ENCODE peak calls at places on chromosomes 2 and 18, in four cellular contexts. Y is ascending aorta, Q is right cardiac atrium, O is HCT116. T is an unnamed sample.

GRCh38 chr18:37566479-37567060 is 972 bp upstream of the CELF4 start:
- DNase-seq in Y (no peak), Q (no peak), O (no peak), T (no peak)

GRCh38 chr2:180015951-180016709 is 9.0 kb upstream of the CWC22 start:
- DNase-seq in Y (no peak), Q (no peak), O (no peak), T (no peak)

GRCh38 chr2:177598321-177598922 is 205.8 kb downstream of the AGPS start:
- DNase-seq in Y (no peak), Q (peak; percentile 72), O (no peak), T (peak; percentile 80)

GRCh38 chr2:195437521-195437920 is 219.5 kb upstream of the SLC39A10 start:
- DNase-seq in Y (no peak), Q (no peak), O (no peak), T (no peak)

GRCh38 chr2:32008811-32009478 is 1.9 kb downstream of the MEMO1 start:
- DNase-seq in Y (no peak), Q (no peak), O (no peak), T (peak; percentile 38)

GRCh38 chr2:181741756-181742155 is 61.4 kb upstream of the NEUROD1 start:
- DNase-seq in Y (no peak), Q (no peak), O (no peak), T (no peak)

GRCh38 chr2:98459776-98460175 is 15.1 kb downstream of the INPP4A start:
- DNase-seq in Y (no peak), Q (no peak), O (no peak), T (no peak)

GRCh38 chr2:75641587-75641986 is 5.0 kb upstream of the MRPL19 start:
- DNase-seq in Y (no peak), Q (no peak), O (no peak), T (peak; percentile 59)

GRCh38 chr2:88283886-88284511 is 113.9 kb downstream of the THNSL2 start:
- DNase-seq in Y (no peak), Q (no peak), O (no peak), T (no peak)

GRCh38 chr2:188291617-188292445 is at the start of gene GULP1:
- DNase-seq in Y (peak; percentile 12), Q (peak; percentile 91), O (no peak), T (peak; percentile 76)

GRCh38 chr2:178506524-178506923 is 26.3 kb downstream of the PLEKHA3 start:
- DNase-seq in Y (no peak), Q (no peak), O (no peak), T (no peak)

GRCh38 chr18:49340446-49340845 is 120.0 kb downstream of the DYM start:
- DNase-seq in Y (no peak), Q (no peak), O (no peak), T (no peak)

GRCh38 chr2:145286716-145287115 is 766.8 kb upstream of the ZEB2 start:
- DNase-seq in Y (no peak), Q (no peak), O (no peak), T (peak; percentile 2)

GRCh38 chr2:157559061-157559460 is 69.6 kb downstream of the ACVR1C start:
- DNase-seq in Y (no peak), Q (no peak), O (no peak), T (no peak)

GRCh38 chr2:137675584-137676327 is 288.5 kb upstream of the HNMT start:
- DNase-seq in Y (no peak), Q (no peak), O (no peak), T (no peak)

GRCh38 chr2:26099933-26100332 is 66.0 kb downstream of the RAB10 start:
- DNase-seq in Y (no peak), Q (no peak), O (no peak), T (peak; percentile 3)

GRCh38 chr18:2824865-2825264 is 21.9 kb upstream of the EMILIN2 start:
- DNase-seq in Y (no peak), Q (no peak), O (no peak), T (no peak)

DNA sequence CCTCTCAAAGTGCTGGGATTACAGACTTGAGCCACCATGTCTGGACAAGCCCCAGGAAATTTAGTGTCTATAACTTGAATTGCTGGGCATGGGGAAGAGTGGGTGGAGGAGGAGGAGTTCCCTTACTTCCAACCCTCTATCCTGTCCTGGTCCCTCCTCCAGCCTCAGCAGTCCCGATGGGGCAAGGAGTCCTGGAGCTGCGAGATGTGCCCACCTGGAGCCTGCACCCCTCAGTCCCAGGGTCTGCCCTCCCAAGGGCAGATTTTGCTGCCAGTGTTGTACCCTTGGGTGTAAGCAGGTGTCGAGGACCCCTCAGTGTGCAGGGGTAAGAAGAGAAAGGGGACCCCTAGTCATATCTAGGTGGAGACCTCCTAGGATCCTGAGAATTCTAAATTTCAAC is 2.8 kb downstream of the VAMP8 start:
- DNase-seq in Y (no peak), Q (no peak), O (no peak), T (no peak)
- H3K4me3 ChIP-seq in Y (no peak overlapping the region), Q (no peak overlapping the region), O (no peak overlapping the region), T (no peak overlapping the region)

GRCh38 chr2:73968357-73968937 is 16.3 kb upstream of the TET3 start:
- DNase-seq in Y (no peak), Q (no peak), O (no peak), T (no peak)
- H3K4me1 ChIP-seq in Y (peaks cover 8% of the 10 kb centered on the region), Q (peaks cover 9% of the 10 kb centered on the region), O (no peaks in the 10 kb centered on the region), T (no peaks in the 10 kb centered on the region)

DNA sequence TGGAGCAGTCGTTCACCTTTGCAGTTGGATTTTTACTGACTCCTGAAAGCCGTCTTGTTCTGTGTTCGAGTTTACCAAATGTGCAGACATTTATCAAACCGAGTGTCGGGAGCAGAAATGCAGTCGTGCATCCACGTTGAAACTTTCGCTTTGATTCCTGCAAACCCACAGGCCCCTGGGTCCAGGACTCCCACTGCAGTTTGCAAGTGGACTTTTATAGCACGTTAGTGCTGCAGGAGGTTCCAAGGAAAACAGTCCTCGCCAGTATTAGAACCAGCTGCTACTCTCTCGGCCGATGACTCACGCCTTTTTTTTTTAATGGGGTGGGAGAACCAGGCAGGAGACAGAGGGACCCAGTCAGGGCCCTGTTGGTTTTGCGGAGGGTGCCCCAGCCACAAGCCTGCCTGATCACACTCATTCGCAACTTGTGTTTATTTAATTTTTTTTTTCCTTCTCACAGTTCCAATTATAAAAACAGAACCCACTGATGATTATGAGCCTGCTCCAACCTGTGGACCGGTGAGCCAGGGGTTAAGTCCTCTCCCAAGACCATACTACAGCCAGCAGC is 90.1 kb downstream of the NFATC1 start:
- DNase-seq in Y (no peak), Q (peak; percentile 60), O (no peak), T (peak; percentile 88)
- H3K4me3 ChIP-seq in Y (peak overlapping the region; percentile 47), Q (no peak overlapping the region), O (no peak overlapping the region), T (no peak overlapping the region)

DNA sequence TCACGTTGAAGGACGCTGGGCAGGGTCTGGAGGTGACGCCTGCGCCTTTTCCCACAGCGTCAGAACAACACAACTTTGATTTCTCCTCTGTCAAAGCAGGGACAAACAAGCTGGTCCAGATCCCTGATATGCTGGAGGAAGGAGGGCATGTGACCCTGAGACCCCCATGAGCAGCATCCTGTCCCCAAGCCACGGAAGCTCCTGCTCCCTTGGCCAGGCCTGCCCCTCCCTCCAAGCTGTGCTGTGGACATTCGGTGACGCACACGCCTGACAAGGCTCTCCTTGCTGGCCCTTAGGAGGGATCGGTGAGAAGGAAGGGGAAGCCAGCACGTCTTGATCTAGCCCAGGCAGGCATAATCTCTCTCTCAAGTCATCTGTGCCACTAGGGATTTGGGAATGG is 11.3 kb downstream of the MLPH start:
- DNase-seq in Y (no peak), Q (no peak), O (no peak), T (no peak)
- H3K4me1 ChIP-seq in Y (no peaks in the 10 kb centered on the region), Q (no peaks in the 10 kb centered on the region), O (peaks cover 72% of the 10 kb centered on the region), T (no peaks in the 10 kb centered on the region)

DNA sequence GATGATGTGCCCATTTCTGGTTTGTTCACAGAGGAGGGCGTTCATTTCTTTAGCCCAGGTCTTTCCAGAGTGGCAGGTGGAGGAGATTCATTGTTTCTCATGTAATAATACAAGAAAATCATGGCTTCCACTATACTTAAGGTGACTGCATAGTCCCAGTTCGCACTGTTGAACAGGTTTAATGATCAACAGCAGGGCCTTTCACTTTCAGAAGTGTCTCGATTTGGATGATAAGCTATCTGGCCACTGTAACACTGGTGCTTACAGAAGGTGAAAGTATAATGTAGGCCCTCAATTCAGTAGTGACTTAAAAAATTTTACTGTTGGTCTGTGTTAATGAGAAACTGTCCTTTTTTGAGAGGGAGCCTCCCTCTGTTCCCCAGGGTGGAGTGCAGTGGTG is 1.4 kb downstream of the RMC1 start:
- DNase-seq in Y (no peak), Q (no peak), O (no peak), T (no peak)
- H3K4me3 ChIP-seq in Y (peak overlapping the region; percentile 98), Q (peak overlapping the region; percentile 87), O (peak overlapping the region; percentile 79), T (no peak overlapping the region)

GRCh38 chr2:226758886-226759660 is 40.5 kb downstream of the IRS1 start:
- DNase-seq in Y (no peak), Q (no peak), O (peak; percentile 48), T (peak; percentile 66)
- H3K4me1 ChIP-seq in Y (peaks cover 7% of the 10 kb centered on the region), Q (peaks cover 5% of the 10 kb centered on the region), O (peaks cover 100% of the 10 kb centered on the region), T (peaks cover 33% of the 10 kb centered on the region)

DNA sequence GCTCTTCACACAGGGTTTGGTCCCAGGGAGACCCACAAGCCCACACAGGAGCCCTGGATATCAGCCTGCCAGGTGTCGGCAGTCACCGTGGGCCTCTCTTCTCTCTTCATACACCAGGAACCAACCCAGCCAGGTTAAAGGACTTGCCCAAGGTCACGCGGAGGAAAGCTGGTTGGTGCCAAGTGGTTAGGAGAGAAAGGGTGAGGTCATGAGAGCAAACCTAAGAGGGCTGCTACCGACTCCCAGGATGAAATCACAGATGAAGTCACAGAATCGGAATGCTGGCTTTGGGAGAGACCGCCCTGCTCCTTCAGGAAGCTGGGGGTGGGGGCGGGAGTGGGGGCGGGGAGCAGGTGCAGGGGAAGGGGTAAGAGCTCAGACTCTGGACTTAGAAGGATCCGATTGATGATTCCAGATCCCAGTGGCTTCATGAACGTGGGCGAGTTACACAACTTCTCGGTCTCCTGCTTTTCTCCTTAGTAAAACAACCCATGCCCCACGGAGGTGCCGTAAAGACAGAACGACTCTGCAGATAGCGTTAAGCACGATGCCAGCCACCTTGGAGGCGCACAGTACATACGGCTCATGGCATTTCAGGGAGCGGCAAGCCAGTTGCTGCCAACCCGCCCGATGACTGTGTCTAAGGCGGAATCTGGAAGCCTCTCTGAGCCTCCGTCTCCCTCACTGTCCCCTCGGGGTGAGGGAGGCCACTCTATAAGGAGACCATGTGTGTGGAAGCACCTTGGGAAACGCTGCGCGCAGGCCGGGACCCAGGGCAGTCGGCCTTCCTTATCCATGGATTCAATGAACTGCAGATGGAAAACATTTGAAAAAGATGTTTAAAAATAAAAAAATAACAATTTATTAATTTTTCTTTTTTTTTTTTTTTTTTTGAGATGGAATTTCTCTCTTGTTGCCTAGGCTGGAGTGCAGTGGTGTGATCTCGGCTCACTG is 23.0 kb upstream of the TAF1B start:
- DNase-seq in Y (no peak), Q (no peak), O (no peak), T (no peak)
- H3K4me3 ChIP-seq in Y (no peak overlapping the region), Q (no peak overlapping the region), O (no peak overlapping the region), T (no peak overlapping the region)

GRCh38 chr2:30236591-30237245 is 5.4 kb downstream of the LBH start:
- DNase-seq in Y (no peak), Q (peak; percentile 70), O (no peak), T (peak; percentile 38)
- H3K4me1 ChIP-seq in Y (peaks cover 9% of the 10 kb centered on the region), Q (peaks cover 18% of the 10 kb centered on the region), O (peaks cover 8% of the 10 kb centered on the region), T (peaks cover 63% of the 10 kb centered on the region)

DNA sequence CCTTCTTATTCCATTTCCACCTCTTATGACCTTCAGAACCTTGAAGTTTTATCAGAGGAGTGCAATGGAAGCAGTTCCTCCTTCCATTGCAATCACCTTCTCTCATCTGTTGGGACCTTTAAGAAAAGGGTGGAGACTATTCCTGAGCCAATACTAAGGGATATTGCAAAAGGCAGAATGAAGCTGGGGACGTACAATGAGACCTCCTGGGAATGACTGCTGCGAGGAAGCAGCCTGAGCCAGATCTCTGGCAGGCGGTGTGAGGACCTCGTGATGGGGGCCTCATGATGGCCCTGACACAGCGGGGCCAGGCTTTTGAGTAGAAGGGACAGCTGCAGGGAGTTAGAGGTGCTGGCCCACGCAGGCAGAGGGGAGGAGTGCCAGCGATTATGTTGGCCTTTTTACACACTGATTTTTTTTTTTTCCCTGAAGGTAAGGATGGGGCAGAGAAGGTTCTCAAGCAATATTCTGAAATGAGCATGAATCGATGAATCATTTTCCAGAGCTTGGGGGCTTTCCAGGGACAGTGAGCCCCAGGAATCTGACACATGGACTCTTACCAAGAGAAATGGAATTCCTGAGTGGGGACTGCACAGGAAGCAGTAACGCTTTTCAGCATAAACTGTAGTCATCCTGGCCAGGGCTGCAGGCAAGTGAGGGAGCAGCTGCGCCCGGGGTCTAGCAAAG is 40.0 kb upstream of the LAPTM4A start:
- DNase-seq in Y (no peak), Q (peak; percentile 88), O (no peak), T (peak; percentile 88)
- H3K4me3 ChIP-seq in Y (peak overlapping the region; percentile 17), Q (no peak overlapping the region), O (no peak overlapping the region), T (no peak overlapping the region)

T was measured in cardiac muscle cell.